ENCODE peak calls at places on chromosomes 3 and 15, in seven cellular contexts. P, X, Y, C, A, V and N are unnamed samples.

GRCh38 chr3:177772908-177773557 is 575.8 kb upstream of the TBL1XR1 start:
- DNase-seq in X (no peak), P (no peak), V (no peak), C (no peak), Y (no peak), A (no peak), N (no peak)

GRCh38 chr3:133563186-133563591 is 10.3 kb upstream of the CDV3 start:
- DNase-seq in X (peak; percentile 52), P (peak; percentile 61), Y (peak; percentile 38), A (no peak), C (no peak), V (no peak), N (peak; percentile 67)

GRCh38 chr15:90690585-90690984 is 26.6 kb upstream of the BLM start:
- DNase-seq in X (no peak), V (no peak), A (no peak), P (peak; percentile 53), C (no peak), Y (no peak), N (no peak)

GRCh38 chr15:68415501-68416157 is 16.3 kb downstream of the ITGA11 start:
- DNase-seq in P (no peak), X (no peak), A (no peak), Y (no peak), V (no peak), C (no peak), N (peak; percentile 55)

GRCh38 chr15:89442671-89443307 is 53.6 kb downstream of the RHCG start:
- DNase-seq in Y (no peak), P (peak; percentile 8), V (peak; percentile 88), X (peak; percentile 6), C (peak; percentile 69), A (no peak), N (peak; percentile 67)

GRCh38 chr3:189756651-189757078 is 125.5 kb downstream of the TP63 start:
- DNase-seq in C (no peak), P (no peak), Y (no peak), A (no peak), V (no peak), X (no peak), N (no peak)

GRCh38 chr15:39125904-39126303 is 455.0 kb upstream of the THBS1 start:
- DNase-seq in X (peak; percentile 66), V (peak; percentile 51), P (peak; percentile 68), A (no peak), C (peak; percentile 36), Y (peak; percentile 37), N (peak; percentile 57)

GRCh38 chr3:136434429-136434828 is 184.3 kb downstream of the PCCB start:
- DNase-seq in X (no peak), C (no peak), V (no peak), Y (no peak), P (no peak), A (no peak), N (no peak)

GRCh38 chr3:139561959-139562676 is 22.6 kb upstream of the RBP1 start:
- DNase-seq in Y (no peak), P (peak; percentile 43), A (peak; percentile 45), C (no peak), X (peak; percentile 18), V (peak; percentile 55), N (peak; percentile 55)

GRCh38 chr15:88981244-88982215 is 68.4 kb upstream of the MFGE8 start:
- DNase-seq in P (no peak), X (no peak), C (no peak), A (no peak), V (no peak), Y (peak; percentile 45), N (no peak)

GRCh38 chr3:14210843-14211594 is 32.4 kb downstream of the LSM3 start:
- DNase-seq in A (no peak), P (peak; percentile 87), C (no peak), Y (peak; percentile 99), X (peak; percentile 75), V (no peak), N (peak; percentile 69)

DNA sequence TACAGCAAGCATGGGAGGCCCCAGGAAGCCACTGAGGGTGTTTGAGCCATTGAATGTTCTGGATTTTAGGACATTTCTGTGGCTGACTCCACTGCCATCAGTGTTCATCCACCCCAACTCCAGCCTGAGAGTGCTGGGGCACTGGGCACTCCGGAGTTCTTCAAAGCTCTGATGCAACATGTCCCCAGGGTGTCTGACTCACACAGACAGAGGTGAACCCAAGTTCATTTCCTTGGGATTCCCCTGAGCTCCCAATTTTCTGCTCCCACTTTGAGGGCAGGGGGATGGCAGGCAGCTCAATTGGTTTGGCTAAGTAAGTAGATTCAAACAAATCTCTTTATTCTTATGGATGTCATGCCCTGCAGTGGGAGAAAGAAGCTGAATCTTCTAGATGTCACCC is 2.2 kb downstream of the STRA6 start:
- DNase-seq in Y (peak; percentile 75), X (peak; percentile 91), A (peak; percentile 87), C (no peak), P (peak; percentile 76), V (peak; percentile 35), N (peak; percentile 86)
- H3K4me2 ChIP-seq in Y (peak overlapping the region; percentile 64), X (no peak overlapping the region), A (peak overlapping the region; percentile 10), C (no peak overlapping the region), P (no peak overlapping the region), V (peak overlapping the region; percentile 82), N (peak overlapping the region; percentile 9)

GRCh38 chr3:38229036-38229435 is 36.6 kb upstream of the SLC22A13 start:
- DNase-seq in X (no peak), Y (no peak), C (no peak), A (no peak), V (no peak), P (no peak), N (peak; percentile 36)

GRCh38 chr3:38232701-38233100 is 32.9 kb upstream of the SLC22A13 start:
- DNase-seq in X (no peak), Y (no peak), V (no peak), C (no peak), P (no peak), A (no peak), N (no peak)

GRCh38 chr3:38224357-38224756 is 41.3 kb upstream of the SLC22A13 start:
- DNase-seq in P (peak; percentile 25), C (no peak), A (no peak), Y (no peak), V (no peak), X (no peak), N (no peak)

GRCh38 chr3:38226273-38226672 is 39.3 kb upstream of the SLC22A13 start:
- DNase-seq in Y (peak; percentile 42), C (no peak), P (peak; percentile 47), X (no peak), A (peak; percentile 51), V (no peak), N (peak; percentile 81)

DNA sequence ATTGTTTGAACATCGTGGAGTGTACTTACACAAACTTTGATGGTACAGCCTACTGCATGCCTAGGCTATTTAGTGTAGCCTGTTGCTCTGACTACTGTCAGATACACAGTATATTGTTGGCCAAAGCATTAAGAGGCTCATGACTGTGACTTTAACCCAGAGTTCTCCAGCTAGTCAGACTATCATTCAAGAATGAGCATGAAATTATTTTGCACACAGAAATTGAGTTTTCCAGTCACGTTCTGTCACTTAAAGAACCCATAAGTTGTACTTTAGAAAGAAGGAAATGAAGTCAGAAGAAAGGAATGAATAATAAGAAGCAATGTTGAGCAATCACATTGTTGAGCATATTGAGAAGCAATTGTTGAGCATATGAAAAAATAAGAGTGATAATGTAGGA is 37.6 kb upstream of the SLC22A13 start:
- DNase-seq in X (peak; percentile 71), Y (peak; percentile 47), P (peak; percentile 63), V (no peak), C (no peak), A (peak; percentile 47), N (peak; percentile 82)
- H3K36me3 ChIP-seq in X (peaks cover 62% of the 10 kb centered on the region), Y (peaks cover 25% of the 10 kb centered on the region), P (peaks cover 8% of the 10 kb centered on the region), V (peaks cover 62% of the 10 kb centered on the region), C (peaks cover 89% of the 10 kb centered on the region), A (peaks cover 26% of the 10 kb centered on the region), N (peaks cover 46% of the 10 kb centered on the region)

GRCh38 chr3:149801639-149802038 is 9.3 kb upstream of the ANKUB1 start:
- DNase-seq in X (no peak), C (no peak), P (no peak), A (no peak), V (no peak), Y (no peak), N (no peak)

GRCh38 chr3:149801200-149801599 is 8.8 kb upstream of the ANKUB1 start:
- DNase-seq in C (no peak), P (no peak), A (no peak), Y (no peak), V (no peak), X (no peak), N (no peak)

GRCh38 chr3:149806171-149806778 is 6.7 kb upstream of the RNF13 start:
- DNase-seq in A (no peak), V (no peak), X (no peak), P (no peak), Y (no peak), C (no peak), N (no peak)

DNA sequence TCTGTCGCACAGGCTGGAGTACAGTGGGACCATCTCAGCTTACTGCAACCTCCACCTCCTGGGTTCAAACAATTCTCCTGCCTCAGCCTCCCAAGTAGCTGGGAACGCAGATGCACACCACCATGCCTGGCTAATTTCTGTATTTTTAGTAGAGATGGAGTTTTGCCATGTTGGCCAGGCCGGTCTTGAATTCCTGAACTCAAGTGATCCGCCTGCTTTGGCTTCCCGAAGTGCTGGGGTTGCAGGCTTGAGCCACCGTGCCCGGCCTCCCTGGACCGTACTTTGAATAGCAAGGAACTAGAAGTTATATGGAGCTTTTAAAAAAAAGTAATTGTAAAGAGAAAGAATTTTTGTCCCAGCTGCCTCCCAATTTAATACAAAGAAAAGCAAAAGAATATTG is 8.3 kb upstream of the ANKUB1 start:
- DNase-seq in Y (no peak), C (no peak), V (no peak), X (no peak), A (no peak), P (no peak), N (no peak)
- H3K4me2 ChIP-seq in Y (no peak overlapping the region), C (no peak overlapping the region), V (no peak overlapping the region), X (no peak overlapping the region), A (no peak overlapping the region), P (no peak overlapping the region), N (no peak overlapping the region)

DNA sequence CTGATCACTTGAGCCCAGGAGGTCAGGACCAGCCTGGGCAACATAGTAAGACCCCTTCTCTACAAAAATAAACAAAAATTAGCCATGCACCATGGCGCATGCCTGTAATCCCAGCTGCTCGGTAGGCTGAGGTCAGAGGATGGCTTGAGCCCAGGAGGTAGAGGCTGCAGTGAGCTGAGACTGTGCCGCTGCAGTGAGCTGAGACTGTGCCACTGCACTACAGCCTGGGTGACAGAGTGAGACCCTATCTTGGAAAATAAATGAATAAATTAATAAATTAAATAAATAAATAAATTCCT is 10.8 kb downstream of the SHISA5 start:
- DNase-seq in Y (no peak), X (no peak), C (no peak), P (no peak), A (no peak), V (no peak), N (no peak)
- H3K36me3 ChIP-seq in Y (peaks cover 10% of the 10 kb centered on the region), X (peaks cover 39% of the 10 kb centered on the region), C (peaks cover 40% of the 10 kb centered on the region), P (peaks cover 6% of the 10 kb centered on the region), A (peaks cover 3% of the 10 kb centered on the region), V (no peaks in the 10 kb centered on the region), N (peaks cover 6% of the 10 kb centered on the region)

DNA sequence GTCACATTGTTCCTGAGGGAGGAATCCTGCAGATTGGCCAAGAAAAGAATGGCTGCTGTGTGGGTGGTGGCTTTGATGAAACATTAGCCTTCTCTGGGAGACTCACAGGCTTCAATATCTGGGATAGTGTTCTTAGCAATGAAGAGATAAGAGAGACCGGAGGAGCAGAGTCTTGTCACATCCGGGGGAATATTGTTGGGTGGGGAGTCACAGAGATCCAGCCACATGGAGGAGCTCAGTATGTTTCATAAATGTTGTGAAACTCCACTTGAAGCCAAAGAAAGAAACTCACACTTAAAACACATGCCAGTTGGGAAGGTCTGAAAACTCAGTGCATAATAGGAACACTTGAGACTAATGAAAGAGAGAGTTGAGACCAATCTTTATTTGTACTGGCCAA is 6.1 kb downstream of the PTX3 start:
- DNase-seq in V (no peak), A (no peak), Y (peak; percentile 19), C (no peak), X (peak; percentile 44), P (peak; percentile 47), N (peak; percentile 76)
- H3K4me2 ChIP-seq in V (no peak overlapping the region), A (no peak overlapping the region), Y (no peak overlapping the region), C (no peak overlapping the region), X (no peak overlapping the region), P (peak overlapping the region; percentile 8), N (peak overlapping the region; percentile 41)